ENCODE peak calls at places on chromosomes 12 and 14, in four cellular contexts. P, M, V and I are unnamed samples.

GRCh38 chr14:61466249-61466904 is 145.0 kb downstream of the PRKCH start:
- DNase-seq in M (no peak), V (no peak), P (peak; percentile 84), I (no peak)

GRCh38 chr12:95529693-95530225 is 21.5 kb downstream of the USP44 start:
- DNase-seq in V (no peak), M (no peak), P (no peak), I (no peak)

GRCh38 chr14:74522740-74523139 is 29.2 kb downstream of the ISCA2 start:
- DNase-seq in P (no peak), V (no peak), M (no peak), I (peak; percentile 21)

GRCh38 chr12:1926274-1926673 is 7.8 kb upstream of the CACNA2D4 start:
- DNase-seq in P (no peak), M (no peak), V (no peak), I (no peak)

GRCh38 chr14:40312296-40312695 is 880.1 kb upstream of the FBXO33 start:
- DNase-seq in P (no peak), V (no peak), M (no peak), I (no peak)

GRCh38 chr12:120514002-120514401 is 15.0 kb downstream of the COQ5 start:
- DNase-seq in P (no peak), V (no peak), M (no peak), I (no peak)

GRCh38 chr14:32593290-32593942 is 264.3 kb downstream of the AKAP6 start:
- DNase-seq in V (no peak), M (no peak), P (no peak), I (no peak)

GRCh38 chr12:4555804-4556203 is 6.2 kb upstream of the DYRK4 start:
- DNase-seq in P (no peak), V (no peak), M (no peak), I (no peak)

GRCh38 chr14:71714225-71714624 is 218.0 kb upstream of the RGS6 start:
- DNase-seq in V (no peak), M (no peak), P (no peak), I (no peak)

GRCh38 chr12:5043589-5044419 is at the start of gene KCNA5:
- DNase-seq in V (no peak), P (peak; percentile 22), M (no peak), I (no peak)

GRCh38 chr12:80321653-80322052 is 122.4 kb upstream of the PTPRQ start:
- DNase-seq in V (no peak), P (no peak), M (no peak), I (no peak)

GRCh38 chr14:30296956-30297405 is 262.0 kb upstream of the G2E3 start:
- DNase-seq in P (no peak), V (no peak), M (peak; percentile 83), I (no peak)

GRCh38 chr12:117053050-117053400 is 46.2 kb downstream of the TESC start:
- DNase-seq in M (no peak), P (no peak), V (no peak), I (no peak)

GRCh38 chr14:81193924-81194633 is 26.7 kb downstream of the GTF2A1 start:
- DNase-seq in P (no peak), M (no peak), V (no peak), I (no peak)

GRCh38 chr12:75087656-75088055 is 122.0 kb downstream of the KCNC2 start:
- DNase-seq in V (no peak), P (no peak), M (no peak), I (no peak)

GRCh38 chr12:71027835-71028234 is 107.3 kb upstream of the PTPRR start:
- DNase-seq in M (no peak), V (no peak), P (no peak), I (no peak)

GRCh38 chr14:102828201-102828600 is 51.0 kb downstream of the TRAF3 start:
- DNase-seq in V (no peak), M (no peak), P (no peak), I (no peak)

GRCh38 chr14:34872822-34873590 is 2.2 kb downstream of the BAZ1A start:
- DNase-seq in V (no peak), M (no peak), P (no peak), I (no peak)

GRCh38 chr12:15880721-15881120 is 1.5 kb upstream of the STRAP start:
- DNase-seq in P (no peak), V (no peak), M (no peak), I (no peak)

GRCh38 chr14:54444701-54445100 is 3.5 kb upstream of the CNIH1 start:
- DNase-seq in P (no peak), M (no peak), V (no peak), I (no peak)
- TF ChIP-seq CTCF in P (no peak), M (no peak), V (no peak), I (no peak)

GRCh38 chr12:123617580-123617979 is 15.7 kb downstream of the DDX55 start:
- DNase-seq in V (no peak), P (no peak), M (no peak), I (no peak)
- H3K36me3 ChIP-seq in V (peaks cover 51% of the 10 kb centered on the region), P (peaks cover 98% of the 10 kb centered on the region), M (peaks cover 91% of the 10 kb centered on the region), I (peaks cover 100% of the 10 kb centered on the region)

GRCh38 chr12:92235703-92236472 is 90.2 kb upstream of the BTG1 start:
- DNase-seq in M (no peak), P (no peak), V (no peak), I (no peak)
- TF ChIP-seq CTCF in M (no peak), P (no peak), V (no peak), I (no peak)

GRCh38 chr12:54246011-54246641 is 33.8 kb downstream of the CBX5 start:
- DNase-seq in V (no peak), M (no peak), P (no peak), I (no peak)

GRCh38 chr12:54240129-54240528 is 39.8 kb downstream of the CBX5 start:
- DNase-seq in M (no peak), V (no peak), P (no peak), I (no peak)

GRCh38 chr12:54239568-54239967 is 40.4 kb downstream of the CBX5 start:
- DNase-seq in P (no peak), M (no peak), V (no peak), I (no peak)

GRCh38 chr12:54240971-54241588 is 38.8 kb downstream of the CBX5 start:
- DNase-seq in V (peak; percentile 80), P (no peak), M (no peak), I (no peak)
- H3K36me3 ChIP-seq in V (peaks cover 23% of the 10 kb centered on the region), P (peaks cover 64% of the 10 kb centered on the region), M (peaks cover 88% of the 10 kb centered on the region), I (peaks cover 69% of the 10 kb centered on the region)

DNA sequence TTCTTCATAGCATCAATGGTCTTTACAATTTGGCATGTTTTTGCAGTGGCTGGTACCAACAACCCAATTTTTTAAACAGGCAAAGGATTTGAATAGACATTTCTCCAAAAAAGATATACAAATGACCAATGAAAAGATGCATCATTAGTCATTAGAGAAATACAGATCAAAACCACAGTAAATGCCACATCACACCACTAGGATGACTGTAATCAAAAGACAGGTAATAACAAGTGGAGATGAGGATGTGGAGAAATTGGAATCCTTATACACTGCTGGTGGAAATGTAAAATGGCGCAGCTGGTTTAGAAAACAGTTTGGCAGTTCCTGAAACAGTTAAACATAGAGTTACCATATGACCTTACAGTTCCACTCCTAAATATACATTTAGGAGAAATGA is 55.4 kb downstream of the TGFB3 start:
- DNase-seq in P (no peak), M (no peak), V (no peak), I (no peak)
- TF ChIP-seq CTCF in P (no peak), M (no peak), V (no peak), I (no peak)

GRCh38 chr14:54906075-54906474 is 3.4 kb upstream of the GCH1 start:
- DNase-seq in M (no peak), V (no peak), P (no peak), I (no peak)
- H3K36me3 ChIP-seq in M (no peaks in the 10 kb centered on the region), V (no peaks in the 10 kb centered on the region), P (no peaks in the 10 kb centered on the region), I (no peaks in the 10 kb centered on the region)

GRCh38 chr12:125198647-125199046 is 133.4 kb downstream of the AACS start:
- DNase-seq in M (no peak), P (no peak), V (no peak), I (no peak)
- TF ChIP-seq CTCF in M (no peak), P (no peak), V (no peak), I (no peak)

GRCh38 chr12:57106021-57106708 is 5.0 kb downstream of the STAT6 start:
- DNase-seq in V (no peak), M (no peak), P (no peak), I (no peak)

GRCh38 chr12:57109207-57110160 is 1.7 kb downstream of the STAT6 start:
- DNase-seq in V (no peak), P (no peak), M (no peak), I (no peak)

GRCh38 chr12:57105011-57105753 is 6.0 kb downstream of the STAT6 start:
- DNase-seq in M (no peak), V (no peak), P (no peak), I (no peak)

GRCh38 chr12:57110189-57111045 is 745 bp downstream of the STAT6 start:
- DNase-seq in P (peak; percentile 80), M (no peak), V (no peak), I (peak; percentile 84)

GRCh38 chr12:57107456-57107855 is 3.7 kb downstream of the STAT6 start:
- DNase-seq in V (no peak), M (no peak), P (no peak), I (no peak)
- H3K36me3 ChIP-seq in V (peaks cover 23% of the 10 kb centered on the region), M (no peaks in the 10 kb centered on the region), P (peaks cover 44% of the 10 kb centered on the region), I (peaks cover 61% of the 10 kb centered on the region)

DNA sequence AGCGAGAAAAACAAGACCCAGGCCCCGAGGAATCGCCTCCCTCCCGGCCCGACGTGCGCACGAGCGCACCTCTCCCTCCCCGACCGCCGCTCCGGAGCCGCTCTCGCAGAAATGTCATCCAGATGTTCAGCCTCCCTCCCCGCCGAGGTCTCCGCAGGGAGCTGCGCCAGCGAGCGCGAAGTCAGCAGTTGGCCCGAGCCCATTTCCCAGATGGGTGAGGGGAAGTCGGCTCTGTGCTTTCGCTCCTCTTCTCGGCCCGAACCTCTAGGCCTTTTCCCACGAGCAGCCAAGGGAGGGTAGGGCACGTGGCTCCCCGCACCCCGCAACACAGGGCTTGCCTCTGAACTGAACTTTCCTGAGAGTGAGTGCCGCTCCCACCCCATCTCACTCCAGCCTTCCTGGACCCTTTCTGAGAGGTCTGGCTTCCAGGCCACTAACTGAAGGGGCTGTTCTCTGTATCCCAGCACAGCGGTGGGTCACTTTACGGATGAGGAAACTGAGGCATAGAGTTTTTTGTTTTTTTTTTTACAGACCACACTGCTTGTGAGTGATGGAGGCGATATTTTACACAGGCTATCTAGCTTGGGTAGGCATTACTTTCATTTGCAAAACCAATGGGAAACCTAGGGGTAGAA is 1.0 kb upstream of the TGFB3 start:
- DNase-seq in V (no peak), P (peak; percentile 82), M (peak; percentile 66), I (peak; percentile 69)
- TF ChIP-seq CTCF in V (no peak), P (peak; percentile 36), M (no peak), I (no peak)